ENCODE peak calls at places on chromosomes 12 and 14, in seven cellular contexts. B, E, U, Z, F, R and V are unnamed samples.
A peak's percentile ranks its signal among the peaks of the same experiment; 100 is the strongest.

GRCh38 chr14:88551094-88551870 is 3.5 kb downstream of the PTPN21 start:
- DNase-seq in F (peak; percentile 84), R (peak; percentile 59), B (peak; percentile 55), U (peak; percentile 85), E (peak; percentile 82), Z (no peak), V (no peak)

GRCh38 chr14:92549096-92549852 is 35.7 kb downstream of the RIN3 start:
- DNase-seq in R (no peak), B (no peak), E (no peak), Z (no peak), F (peak; percentile 23), U (no peak), V (no peak)

GRCh38 chr12:117685115-117685926 is 283.5 kb downstream of the KSR2 start:
- DNase-seq in U (peak; percentile 88), Z (no peak), F (peak; percentile 97), B (peak; percentile 62), E (peak; percentile 48), R (no peak), V (no peak)

GRCh38 chr12:94805749-94806148 is 155.4 kb upstream of the TMCC3 start:
- DNase-seq in F (peak; percentile 75), U (peak; percentile 15), E (no peak), Z (no peak), B (peak; percentile 25), R (no peak), V (no peak)

GRCh38 chr12:49808686-49809368 is 19.4 kb downstream of the NCKAP5L start:
- DNase-seq in F (no peak), Z (no peak), U (no peak), R (no peak), B (no peak), E (no peak), V (no peak)

GRCh38 chr12:6182279-6182898 is 17.8 kb upstream of the CD9 start:
- DNase-seq in B (peak; percentile 76), U (peak; percentile 78), R (no peak), F (peak; percentile 91), Z (no peak), E (peak; percentile 57), V (no peak)

GRCh38 chr12:107360472-107360871 is 267.1 kb upstream of the CRY1 start:
- DNase-seq in Z (no peak), U (no peak), B (no peak), R (no peak), F (no peak), E (no peak), V (no peak)

GRCh38 chr14:91496790-91497189 is 13.3 kb downstream of the PPP4R3A start:
- DNase-seq in Z (no peak), U (no peak), F (no peak), E (no peak), R (no peak), B (no peak), V (no peak)

GRCh38 chr12:63206494-63206893 is 55.5 kb upstream of the AVPR1A start:
- DNase-seq in R (no peak), U (no peak), Z (no peak), F (no peak), E (no peak), B (no peak), V (no peak)

GRCh38 chr14:35332517-35333346 is 40.5 kb downstream of the PSMA6 start:
- DNase-seq in Z (peak; percentile 38), B (no peak), R (no peak), F (peak; percentile 41), U (peak; percentile 75), E (no peak), V (no peak)

GRCh38 chr14:74425525-74426201 is 347 bp downstream of the SYNDIG1L start:
- DNase-seq in Z (peak; percentile 87), R (peak; percentile 80), B (no peak), F (no peak), E (peak; percentile 42), U (peak; percentile 73), V (no peak)

GRCh38 chr12:15726029-15726756 is 63.0 kb downstream of the EPS8 start:
- DNase-seq in U (no peak), B (no peak), R (no peak), F (peak; percentile 17), E (no peak), Z (no peak), V (no peak)

GRCh38 chr14:93239869-93240677 is 33.0 kb downstream of the UBR7 start:
- DNase-seq in E (no peak), Z (no peak), U (no peak), R (no peak), F (peak; percentile 31), B (peak; percentile 7), V (no peak)

GRCh38 chr12:63949902-63950301 is 105.4 kb downstream of the SRGAP1 start:
- DNase-seq in F (peak; percentile 38), B (no peak), Z (no peak), U (no peak), E (no peak), R (no peak), V (no peak)

GRCh38 chr12:2750185-2750584 is 44.6 kb upstream of the FKBP4 start:
- DNase-seq in Z (no peak), R (no peak), F (no peak), U (no peak), E (no peak), B (no peak), V (no peak)

GRCh38 chr12:19382111-19382526 is 57.2 kb upstream of the AEBP2 start:
- DNase-seq in U (peak; percentile 32), B (peak; percentile 67), F (peak; percentile 70), R (no peak), E (peak; percentile 27), Z (peak; percentile 73), V (no peak)

GRCh38 chr12:121573949-121574520 is 6.8 kb downstream of the KDM2B start:
- DNase-seq in R (no peak), U (no peak), F (no peak), B (no peak), E (no peak), Z (peak; percentile 3), V (no peak)

GRCh38 chr12:68259318-68259940 is 6.0 kb upstream of the IL22 start:
- DNase-seq in R (no peak), B (no peak), Z (no peak), E (no peak), F (peak; percentile 68), U (no peak), V (no peak)

GRCh38 chr12:74782086-74782485 is 244.5 kb downstream of the ATXN7L3B start:
- DNase-seq in B (no peak), Z (no peak), F (no peak), U (no peak), E (no peak), R (no peak), V (no peak)

GRCh38 chr12:54135621-54136027 is 53.2 kb downstream of the SMUG1 start:
- DNase-seq in R (peak; percentile 71), F (peak; percentile 57), E (no peak), U (peak; percentile 63), Z (no peak), B (no peak), V (no peak)

GRCh38 chr14:51897791-51898190 is 37.4 kb downstream of the GNG2 start:
- DNase-seq in R (no peak), F (no peak), Z (no peak), E (no peak), B (no peak), U (no peak), V (no peak)

GRCh38 chr12:52300796-52301691 is 9.7 kb upstream of the KRT81 start:
- DNase-seq in F (no peak), E (no peak), B (no peak), Z (no peak), U (no peak), R (no peak), V (no peak)

GRCh38 chr12:60123443-60124000 is 527.7 kb downstream of the SLC16A7 start:
- DNase-seq in B (peak; percentile 20), F (peak; percentile 49), E (no peak), Z (no peak), R (no peak), U (no peak), V (no peak)

GRCh38 chr12:51482808-51483532 is 58.3 kb downstream of the SLC4A8 start:
- DNase-seq in U (no peak), B (no peak), E (no peak), Z (no peak), R (no peak), F (peak; percentile 13), V (no peak)

GRCh38 chr12:125280482-125281377 is 215.5 kb downstream of the AACS start:
- DNase-seq in F (no peak), E (no peak), U (peak; percentile 23), B (no peak), Z (peak; percentile 31), R (no peak), V (no peak)

GRCh38 chr12:57487597-57488396 is at the start of gene MARS1:
- DNase-seq in R (peak; percentile 72), F (peak; percentile 96), U (peak; percentile 97), Z (peak; percentile 94), E (peak; percentile 94), B (peak; percentile 85), V (peak; percentile 80)
- TF ChIP-seq CTCF in R (no peak), F (no peak), U (peak; percentile 34), Z (peak; percentile 33), E (no peak), B (no peak), V (no peak)

DNA sequence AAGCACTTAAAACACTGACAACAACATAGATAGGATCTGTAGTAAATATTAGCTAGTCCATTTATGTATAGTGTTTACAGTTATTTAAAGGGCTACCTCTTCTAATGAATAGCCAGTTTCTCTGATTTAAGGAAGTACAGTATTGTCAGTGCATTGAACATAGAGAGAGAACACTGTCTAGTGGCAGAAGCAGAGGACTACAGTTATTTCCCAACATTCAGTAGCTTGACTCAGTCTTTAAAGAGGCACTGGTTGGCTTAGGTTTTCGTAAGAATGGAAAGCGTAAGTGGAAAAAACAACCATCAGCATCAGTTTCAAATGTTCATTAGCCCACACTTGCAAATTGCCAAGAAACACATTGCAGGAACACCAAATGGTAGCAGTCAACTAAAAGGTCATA is 125.0 kb upstream of the HMGA2 start:
- DNase-seq in E (no peak), R (no peak), U (peak; percentile 10), B (peak; percentile 57), Z (no peak), F (peak; percentile 76), V (no peak)
- TF ChIP-seq CTCF in E (no peak), R (no peak), U (peak; percentile 29), B (peak; percentile 55), Z (no peak), F (peak; percentile 74), V (peak; percentile 10)

DNA sequence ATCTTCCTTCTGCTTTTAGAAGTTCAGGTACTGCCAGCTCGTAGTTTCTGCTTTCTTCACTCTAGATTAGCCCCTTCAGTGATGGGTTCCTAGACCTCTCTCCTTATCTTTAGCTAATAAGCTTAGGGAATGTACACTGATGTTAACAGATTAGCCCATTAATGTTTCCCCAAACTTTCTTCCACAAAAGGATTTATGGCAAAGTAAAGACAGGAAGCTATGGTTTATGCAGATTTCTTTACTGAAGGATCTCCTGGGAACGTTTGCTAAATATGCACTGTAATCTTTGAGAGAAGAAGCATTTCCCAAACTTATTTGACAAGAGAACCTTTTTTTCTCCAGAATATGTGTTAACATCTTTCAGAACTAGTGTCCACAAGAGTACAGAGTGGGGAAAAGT is 4.2 kb downstream of the SOCS4 start:
- DNase-seq in F (no peak), E (no peak), R (no peak), Z (no peak), B (no peak), U (no peak), V (no peak)
- TF ChIP-seq CTCF in F (no peak), E (no peak), R (no peak), Z (no peak), B (no peak), U (no peak), V (no peak)

DNA sequence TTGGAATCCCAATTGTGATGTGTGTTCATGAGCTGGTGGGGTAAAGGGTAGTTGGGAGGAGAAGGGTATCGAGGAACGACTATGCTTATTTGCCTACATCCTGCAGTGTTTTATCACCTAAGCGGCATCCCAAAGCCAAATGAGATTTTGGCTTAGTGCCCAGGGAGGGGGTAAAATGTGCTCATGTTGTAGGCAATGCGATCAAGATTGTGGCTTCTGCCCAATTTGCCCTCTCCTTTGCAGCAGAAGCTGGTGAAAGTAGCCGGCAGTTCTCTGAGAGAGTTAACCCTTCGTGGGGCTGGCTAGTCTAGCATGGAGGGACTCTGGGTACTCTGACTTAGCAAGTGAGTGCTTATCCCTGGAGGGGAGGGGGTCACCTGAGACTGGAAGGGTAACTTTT is 758 bp downstream of the RPH3A start:
- DNase-seq in F (no peak), B (no peak), E (no peak), Z (no peak), U (no peak), R (no peak), V (no peak)
- TF ChIP-seq CTCF in F (no peak), B (no peak), E (no peak), Z (no peak), U (no peak), R (no peak), V (no peak)